ENCODE peak calls at places on chromosomes 2 and 18, in six cellular contexts. K is left lung, Z is choroid plexus epithelial cell, U is HFFc6, W is IMR-90, F is ovary. I is an unnamed sample.

GRCh38 chr2:100248044-100248330 is 74.3 kb downstream of the LONRF2 start:
- DNase-seq in W (no peak), K (no peak), U (no peak), F (no peak), Z (no peak), I (no peak)

GRCh38 chr2:95056461-95057459 is 31.3 kb downstream of the MAL start:
- DNase-seq in F (no peak), Z (peak), U (peak), W (peak), K (no peak), I (no peak)

GRCh38 chr2:223121317-223121716 is 69.3 kb downstream of the KCNE4 start:
- DNase-seq in K (no peak), W (no peak), U (no peak), F (no peak), Z (no peak), I (no peak)

GRCh38 chr18:31795747-31796146 is 35.1 kb upstream of the SLC25A52 start:
- DNase-seq in W (no peak), K (no peak), Z (no peak), F (no peak), U (no peak), I (no peak)

GRCh38 chr2:27118525-27119329 is at the start of gene CGREF1:
- DNase-seq in W (no peak), K (peak), Z (no peak), U (no peak), F (peak), I (no peak)

GRCh38 chr2:158491072-158491471 is 34.3 kb downstream of the PKP4 start:
- DNase-seq in W (no peak), F (no peak), U (no peak), Z (no peak), K (no peak), I (no peak)

GRCh38 chr2:8260213-8260612 is 421.6 kb upstream of the ID2 start:
- DNase-seq in K (no peak), F (no peak), Z (no peak), U (no peak), W (no peak), I (no peak)

GRCh38 chr2:50658883-50659282 is 373.0 kb downstream of the NRXN1 start:
- DNase-seq in U (no peak), F (no peak), Z (no peak), K (no peak), W (peak), I (no peak)

GRCh38 chr18:75128051-75128605 is 80.8 kb downstream of the PTGR3 start:
- DNase-seq in W (no peak), F (no peak), K (no peak), Z (no peak), U (no peak), I (no peak)

GRCh38 chr2:175576875-175577274 is 395.4 kb upstream of the ATP5MC3 start:
- DNase-seq in K (no peak), W (no peak), Z (no peak), F (no peak), U (no peak), I (no peak)

GRCh38 chr2:8543412-8544167 is 138.3 kb upstream of the ID2 start:
- DNase-seq in U (peak), Z (peak), F (no peak), K (peak), W (peak), I (no peak)

GRCh38 chr2:219997341-219997851 is 370.0 kb downstream of the SLC4A3 start:
- DNase-seq in U (no peak), K (no peak), F (peak), Z (peak), W (peak), I (no peak)

GRCh38 chr18:70672581-70672980 is 383.7 kb downstream of the SOCS6 start:
- DNase-seq in K (no peak), U (no peak), F (no peak), Z (no peak), W (no peak), I (no peak)

GRCh38 chr2:195322324-195322723 is 334.7 kb upstream of the SLC39A10 start:
- DNase-seq in Z (no peak), K (no peak), W (no peak), F (no peak), U (no peak), I (no peak)

GRCh38 chr2:234081970-234082822 is 31.7 kb downstream of the SPP2 start:
- DNase-seq in U (no peak), F (no peak), K (no peak), Z (no peak), W (no peak), I (no peak)

GRCh38 chr2:111534816-111535803 is 348.9 kb downstream of the ANAPC1 start:
- DNase-seq in F (no peak), W (peak), Z (peak), K (no peak), U (peak), I (no peak)

GRCh38 chr18:44715841-44716240 is 35.2 kb downstream of the SETBP1 start:
- DNase-seq in U (no peak), K (no peak), Z (no peak), F (no peak), W (no peak), I (no peak)

GRCh38 chr2:140975237-140975636 is 1155.6 kb downstream of the LRP1B start:
- DNase-seq in F (no peak), U (no peak), W (peak), Z (peak), K (no peak), I (no peak)

GRCh38 chr2:186980787-186981550 is 132.0 kb upstream of the ZSWIM2 start:
- DNase-seq in U (no peak), K (no peak), F (no peak), Z (no peak), W (no peak), I (no peak)

GRCh38 chr2:100820346-100821254 is 661 bp downstream of the NPAS2 start:
- DNase-seq in F (peak), Z (no peak), K (peak), W (no peak), U (no peak), I (no peak)

GRCh38 chr2:170092475-170092874 is 85.5 kb upstream of the MYO3B start:
- DNase-seq in F (no peak), U (no peak), K (no peak), Z (no peak), W (peak), I (no peak)

GRCh38 chr2:170095380-170095779 is 82.6 kb upstream of the MYO3B start:
- DNase-seq in K (no peak), U (no peak), Z (no peak), F (no peak), W (no peak), I (no peak)

GRCh38 chr2:170088776-170089175 is 89.2 kb upstream of the MYO3B start:
- DNase-seq in K (no peak), Z (no peak), U (no peak), F (no peak), W (peak), I (no peak)

GRCh38 chr2:170090229-170090628 is 87.7 kb upstream of the MYO3B start:
- DNase-seq in U (no peak), Z (no peak), K (no peak), W (no peak), F (no peak), I (no peak)

GRCh38 chr2:170091461-170091860 is 86.5 kb upstream of the MYO3B start:
- DNase-seq in W (no peak), K (no peak), F (no peak), U (no peak), Z (no peak), I (no peak)
- TF ChIP-seq CTCF in W (no peak), K (no peak), F (no peak), U (no peak), Z (no peak), I (no peak)

GRCh38 chr2:19901458-19902271 is at the start of gene TTC32:
- DNase-seq in W (peak), K (peak), U (peak), F (peak), Z (peak), I (peak)
- TF ChIP-seq CTCF in W (no peak), K (no peak), U (no peak), F (no peak), Z (peak), I (no peak)

GRCh38 chr2:200189964-200190363 is 116.5 kb upstream of the SPATS2L start:
- DNase-seq in K (no peak), Z (peak), W (no peak), U (peak), F (no peak), I (no peak)

GRCh38 chr2:200185575-200186103 is 120.9 kb upstream of the SPATS2L start:
- DNase-seq in Z (no peak), F (no peak), K (no peak), U (no peak), W (no peak), I (no peak)

GRCh38 chr2:200184748-200185574 is 121.5 kb upstream of the SPATS2L start:
- DNase-seq in U (no peak), K (no peak), F (no peak), Z (no peak), W (no peak), I (no peak)

GRCh38 chr2:200193331-200193730 is 113.2 kb upstream of the SPATS2L start:
- DNase-seq in U (no peak), F (no peak), Z (no peak), K (no peak), W (no peak), I (no peak)

DNA sequence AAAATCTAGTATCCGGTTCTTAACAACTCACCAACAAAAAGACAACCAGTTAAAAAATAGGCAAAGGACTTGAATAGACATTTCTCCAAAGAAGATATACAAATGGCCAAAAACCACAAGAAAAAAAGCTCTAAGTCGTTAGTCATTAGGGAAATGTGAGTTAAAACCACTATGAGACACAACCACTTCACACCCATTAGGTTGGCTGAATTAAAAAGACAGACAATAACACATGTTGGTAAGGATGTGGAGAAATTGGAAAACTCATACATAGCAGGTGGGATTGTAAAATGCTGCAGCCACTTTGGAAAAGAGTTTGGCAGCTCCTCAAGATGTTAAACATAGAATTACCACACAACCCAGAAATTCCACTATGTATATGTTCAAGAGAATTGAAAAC is 117.6 kb upstream of the SPATS2L start:
- DNase-seq in W (no peak), K (no peak), F (no peak), U (no peak), Z (no peak), I (no peak)
- TF ChIP-seq CTCF in W (no peak), K (no peak), F (no peak), U (no peak), Z (no peak), I (no peak)

GRCh38 chr18:41870817-41871216 is 84.2 kb upstream of the PIK3C3 start:
- DNase-seq in Z (peak), K (no peak), W (peak), F (no peak), U (no peak), I (no peak)

GRCh38 chr18:41872206-41872605 is 82.8 kb upstream of the PIK3C3 start:
- DNase-seq in F (no peak), U (no peak), K (no peak), W (no peak), Z (no peak), I (no peak)

GRCh38 chr18:41873730-41874129 is 81.3 kb upstream of the PIK3C3 start:
- DNase-seq in U (peak), W (no peak), Z (peak), F (no peak), K (no peak), I (no peak)

GRCh38 chr18:41870191-41870590 is 84.8 kb upstream of the PIK3C3 start:
- DNase-seq in F (no peak), Z (no peak), W (no peak), K (no peak), U (no peak), I (no peak)

GRCh38 chr18:41871229-41872000 is 83.6 kb upstream of the PIK3C3 start:
- DNase-seq in W (no peak), K (no peak), U (no peak), F (no peak), Z (peak), I (no peak)
- TF ChIP-seq CTCF in W (no peak), K (no peak), U (no peak), F (no peak), Z (no peak), I (no peak)

GRCh38 chr2:96143848-96144480 is 1.3 kb downstream of the DUSP2 start:
- DNase-seq in K (peak), F (no peak), U (no peak), W (no peak), Z (no peak), I (no peak)

GRCh38 chr2:96146151-96146880 is 1.1 kb upstream of the DUSP2 start:
- DNase-seq in F (peak), Z (no peak), W (peak), K (peak), U (no peak), I (no peak)

GRCh38 chr2:96145028-96145939 is at the start of gene DUSP2:
- DNase-seq in K (peak), W (peak), F (peak), U (peak), Z (peak), I (no peak)

GRCh38 chr2:96143231-96143847 is 1.9 kb downstream of the DUSP2 start:
- DNase-seq in U (no peak), Z (no peak), K (peak), F (no peak), W (no peak), I (no peak)

GRCh38 chr2:96144481-96145027 is 686 bp downstream of the DUSP2 start:
- DNase-seq in W (no peak), U (no peak), K (peak), Z (no peak), F (no peak), I (no peak)
- TF ChIP-seq CTCF in W (no peak), U (no peak), K (no peak), Z (no peak), F (no peak), I (peak)

GRCh38 chr2:166314022-166314759 is 61.6 kb downstream of the SCN9A start:
- DNase-seq in W (peak), Z (peak), K (no peak), U (peak), F (no peak), I (no peak)
- TF ChIP-seq CTCF in W (no peak), Z (no peak), K (no peak), U (no peak), F (no peak), I (no peak)

GRCh38 chr2:29187926-29188325 is 72.7 kb downstream of the CLIP4 start:
- DNase-seq in U (peak), F (no peak), K (no peak), W (peak), Z (no peak), I (no peak)

GRCh38 chr2:29182334-29182733 is 67.1 kb downstream of the CLIP4 start:
- DNase-seq in W (no peak), Z (no peak), K (no peak), F (no peak), U (no peak), I (no peak)

GRCh38 chr2:29182920-29183319 is 67.7 kb downstream of the CLIP4 start:
- DNase-seq in K (no peak), Z (no peak), F (no peak), W (peak), U (no peak), I (no peak)

GRCh38 chr2:29186812-29187211 is 71.6 kb downstream of the CLIP4 start:
- DNase-seq in K (no peak), Z (peak), F (no peak), U (no peak), W (no peak), I (no peak)

DNA sequence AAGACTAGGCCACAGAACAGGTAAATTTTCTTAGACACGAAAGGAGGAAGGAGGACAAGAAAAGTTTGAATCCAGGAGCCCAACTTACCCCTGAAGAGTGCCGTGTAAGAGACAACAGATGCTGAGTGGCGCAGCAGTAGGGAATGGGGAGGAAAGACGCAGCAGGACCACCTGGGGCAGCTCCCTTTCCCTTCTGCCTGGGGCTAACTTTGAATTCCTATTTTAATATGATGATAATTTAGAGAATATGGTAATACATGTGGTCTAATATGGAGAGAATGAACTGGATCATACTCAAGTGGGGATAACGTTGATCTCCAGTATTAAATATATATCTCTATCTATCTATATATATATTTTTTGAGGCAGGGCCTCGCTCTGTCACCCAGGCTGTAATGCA is 69.3 kb downstream of the CLIP4 start:
- DNase-seq in K (no peak), W (no peak), F (no peak), U (no peak), Z (no peak), I (no peak)
- TF ChIP-seq CTCF in K (no peak), W (no peak), F (no peak), U (no peak), Z (no peak), I (no peak)

GRCh38 chr18:34795070-34795740 is 85.1 kb downstream of the DTNA start:
- DNase-seq in W (no peak), U (no peak), Z (no peak), K (no peak), F (no peak), I (no peak)
- TF ChIP-seq CTCF in W (no peak), U (no peak), Z (no peak), K (no peak), F (no peak), I (no peak)

GRCh38 chr2:34738691-34739090 is 1139.6 kb upstream of the FAM98A start:
- DNase-seq in F (no peak), K (no peak), U (no peak), W (no peak), Z (no peak), I (no peak)
- TF ChIP-seq CTCF in F (no peak), K (no peak), U (no peak), W (no peak), Z (no peak), I (peak)

I was measured in type B pancreatic cell.